ENCODE peak calls at places on chromosomes 13 and 19, in seven cellular contexts. Y, V, A, R, O, N and E are unnamed samples.

GRCh38 chr19:48006762-48007161 is 12.3 kb downstream of the ELSPBP1 start:
- DNase-seq in Y (no peak), V (no peak), A (no peak), R (peak; percentile 54), O (no peak), N (no peak), E (no peak)

GRCh38 chr13:49669735-49670309 is 21.5 kb downstream of the EBPL start:
- DNase-seq in Y (no peak), V (peak; percentile 81), A (peak; percentile 54), R (peak; percentile 64), O (no peak), N (no peak), E (no peak)

GRCh38 chr13:45833663-45834062 is 17.9 kb downstream of the SIAH3 start:
- DNase-seq in Y (peak; percentile 65), V (peak; percentile 7), A (no peak), R (peak; percentile 76), O (peak; percentile 11), N (no peak), E (no peak)

GRCh38 chr13:70960841-70961443 is 852.7 kb upstream of the KLHL1 start:
- DNase-seq in Y (no peak), V (peak; percentile 13), A (no peak), R (peak; percentile 61), O (no peak), N (peak; percentile 3), E (no peak)

GRCh38 chr13:73578251-73578875 is 519.6 kb downstream of the KLF5 start:
- DNase-seq in Y (no peak), V (peak; percentile 42), A (no peak), R (no peak), O (no peak), N (no peak), E (no peak)

GRCh38 chr19:33241530-33242101 is 16.0 kb upstream of the SLC7A10 start:
- DNase-seq in Y (no peak), V (no peak), A (no peak), R (peak; percentile 62), O (no peak), N (no peak), E (no peak)

GRCh38 chr19:29640231-29640630 is 25.0 kb upstream of the PLEKHF1 start:
- DNase-seq in Y (no peak), V (no peak), A (no peak), R (no peak), O (no peak), N (no peak), E (no peak)

GRCh38 chr13:25494708-25495411 is 123.1 kb downstream of the ATP8A2 start:
- DNase-seq in Y (no peak), V (no peak), A (no peak), R (no peak), O (no peak), N (no peak), E (no peak)

GRCh38 chr19:32611161-32611560 is 30.2 kb downstream of the PDCD5 start:
- DNase-seq in Y (no peak), V (no peak), A (no peak), R (no peak), O (no peak), N (no peak), E (no peak)

GRCh38 chr13:92483894-92484293 is 742.7 kb upstream of the GPC6 start:
- DNase-seq in Y (no peak), V (no peak), A (no peak), R (no peak), O (no peak), N (no peak), E (no peak)

GRCh38 chr13:113184568-113185440 is 23.7 kb downstream of the PCID2 start:
- DNase-seq in Y (no peak), V (no peak), A (no peak), R (no peak), O (no peak), N (no peak), E (no peak)

GRCh38 chr13:75226755-75227435 is 255.1 kb downstream of the TBC1D4 start:
- DNase-seq in Y (no peak), V (peak; percentile 86), A (peak; percentile 54), R (peak; percentile 79), O (peak; percentile 97), N (no peak), E (no peak)

GRCh38 chr13:21402586-21403307 is 56.4 kb downstream of the ZDHHC20 start:
- DNase-seq in Y (no peak), V (peak; percentile 71), A (no peak), R (peak; percentile 14), O (no peak), N (no peak), E (no peak)

GRCh38 chr19:3061214-3062161 is 807 bp downstream of the TLE5 start:
- DNase-seq in Y (no peak), V (peak; percentile 17), A (no peak), R (peak; percentile 62), O (no peak), N (no peak), E (no peak)

GRCh38 chr13:113064534-113065405 is 40.8 kb upstream of the F7 start:
- DNase-seq in Y (no peak), V (peak; percentile 60), A (no peak), R (peak; percentile 92), O (peak; percentile 28), N (no peak), E (no peak)

GRCh38 chr13:75617230-75617629 is 18.9 kb upstream of the LMO7 start:
- DNase-seq in Y (no peak), V (no peak), A (no peak), R (no peak), O (no peak), N (no peak), E (no peak)

GRCh38 chr13:98214008-98214643 is 37.1 kb upstream of the RNF113B start:
- DNase-seq in Y (no peak), V (peak; percentile 95), A (peak; percentile 85), R (no peak), O (no peak), N (no peak), E (no peak)

GRCh38 chr19:6639439-6639838 is 30.5 kb downstream of the TNFSF14 start:
- DNase-seq in Y (no peak), V (no peak), A (no peak), R (no peak), O (no peak), N (no peak), E (no peak)

GRCh38 chr19:6572217-6572616 is 18.7 kb downstream of the CD70 start:
- DNase-seq in Y (no peak), V (no peak), A (no peak), R (peak; percentile 96), O (no peak), N (no peak), E (no peak)

GRCh38 chr13:27264181-27264580 is 6.4 kb upstream of the RASL11A start:
- DNase-seq in Y (no peak), V (peak; percentile 89), A (peak; percentile 63), R (no peak), O (no peak), N (no peak), E (no peak)

GRCh38 chr13:77494226-77494625 is 41.3 kb upstream of the SCEL start:
- DNase-seq in Y (no peak), V (no peak), A (no peak), R (no peak), O (no peak), N (no peak), E (no peak)

GRCh38 chr19:40502081-40502480 is 35.3 kb downstream of the SPTBN4 start:
- DNase-seq in Y (no peak), V (no peak), A (no peak), R (no peak), O (no peak), N (no peak), E (no peak)

GRCh38 chr19:40501599-40501998 is 34.8 kb downstream of the SPTBN4 start:
- DNase-seq in Y (no peak), V (no peak), A (no peak), R (no peak), O (no peak), N (no peak), E (no peak)

GRCh38 chr19:40503300-40503699 is 36.5 kb downstream of the SPTBN4 start:
- DNase-seq in Y (no peak), V (no peak), A (no peak), R (no peak), O (no peak), N (no peak), E (no peak)

GRCh38 chr19:40499320-40499719 is 32.5 kb downstream of the SPTBN4 start:
- DNase-seq in Y (no peak), V (no peak), A (no peak), R (no peak), O (no peak), N (no peak), E (no peak)

GRCh38 chr19:40502647-40503046 is 35.8 kb downstream of the SPTBN4 start:
- DNase-seq in Y (no peak), V (no peak), A (no peak), R (no peak), O (no peak), N (no peak), E (no peak)
- TF ChIP-seq CTCF in Y (no peak), V (no peak), A (no peak), R (no peak), O (peak; percentile 18), N (no peak), E (peak; percentile 21)

GRCh38 chr13:39034085-39034484 is 3.8 kb downstream of the PROSER1 start:
- DNase-seq in Y (no peak), V (no peak), A (no peak), R (peak; percentile 24), O (no peak), N (no peak), E (no peak)
- H3K4me3 ChIP-seq in Y (no peak overlapping the region), V (no peak overlapping the region), A (no peak overlapping the region), R (peak overlapping the region; percentile 97), O (no peak overlapping the region), N (peak overlapping the region; percentile 95), E (no peak overlapping the region)

DNA sequence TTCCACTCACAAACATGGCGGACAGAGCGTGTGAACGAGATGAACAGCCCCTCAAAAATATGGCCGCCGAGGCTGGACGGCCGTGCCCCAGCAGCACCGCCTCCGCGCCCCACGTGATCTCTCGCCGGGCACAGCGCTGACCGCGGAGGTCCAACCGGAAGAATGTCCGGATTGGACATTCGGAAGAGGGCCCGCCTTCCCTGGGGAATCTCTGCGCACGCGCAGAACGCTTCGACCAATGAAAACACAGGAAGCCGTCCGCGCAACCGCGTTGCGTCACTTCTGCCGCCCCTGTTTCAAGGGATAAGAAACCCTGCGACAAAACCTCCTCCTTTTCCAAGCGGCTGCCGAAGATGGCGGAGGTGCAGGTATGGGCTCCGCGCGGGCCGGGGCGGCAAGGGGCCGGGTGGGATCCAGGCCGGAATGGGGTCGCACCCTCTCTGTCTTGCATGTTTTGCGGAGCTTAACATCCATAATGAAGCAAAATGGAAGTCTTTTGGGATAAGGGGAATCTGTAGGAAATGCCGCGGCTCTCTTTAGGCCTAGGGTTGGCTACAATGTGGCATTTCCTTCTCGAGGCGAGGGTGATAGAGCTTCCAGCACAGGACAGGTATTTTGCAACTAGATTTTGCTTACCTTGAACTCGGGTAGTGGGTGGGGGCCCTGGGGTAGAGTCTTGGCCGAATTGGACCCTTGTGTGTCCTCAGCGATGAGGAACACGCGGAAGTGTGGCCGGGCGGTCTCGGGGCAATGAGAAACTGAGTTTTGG is at the start of gene RPL13A:
- DNase-seq in Y (peak; percentile 100), V (peak; percentile 99), A (peak; percentile 99), R (peak; percentile 99), O (peak; percentile 96), N (peak; percentile 98), E (peak; percentile 98)
- TF ChIP-seq CTCF in Y (no peak), V (no peak), A (no peak), R (no peak), O (no peak), N (no peak), E (no peak)

DNA sequence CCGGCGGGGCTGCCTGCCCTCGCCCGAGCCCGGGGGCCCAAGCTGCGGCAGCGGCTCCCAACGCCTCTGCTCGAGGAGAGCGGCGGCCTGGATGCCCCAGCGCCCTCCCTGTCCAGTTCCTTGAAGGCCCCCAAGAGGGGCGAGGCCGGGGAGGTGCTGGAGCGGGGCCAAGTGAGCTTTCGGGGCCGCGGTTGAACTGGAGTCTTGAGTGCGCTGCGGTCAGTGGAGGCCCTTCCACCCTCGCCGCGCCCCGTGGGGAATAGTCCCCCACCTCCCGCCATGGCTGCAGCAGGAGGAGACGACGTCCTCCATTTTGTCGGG is 529 bp upstream of the ZMYM5 start:
- DNase-seq in Y (peak; percentile 62), V (no peak), A (no peak), R (peak; percentile 94), O (no peak), N (no peak), E (peak; percentile 56)
- H3K4me3 ChIP-seq in Y (peak overlapping the region; percentile 87), V (peak overlapping the region; percentile 30), A (peak overlapping the region; percentile 57), R (peak overlapping the region; percentile 72), O (peak overlapping the region; percentile 70), N (peak overlapping the region; percentile 79), E (peak overlapping the region; percentile 97)